ENCODE peak calls at places on chromosomes 12 and 14, in four cellular contexts. B, Y, V and R are unnamed samples.

GRCh38 chr12:48486261-48486660 is 4.0 kb downstream of the C12orf54 start:
- DNase-seq in V (no peak), B (no peak), Y (no peak), R (no peak)

GRCh38 chr14:106094654-106095189 is 568.3 kb downstream of the TMEM121 start:
- DNase-seq in B (peak), Y (no peak), V (no peak), R (peak)

GRCh38 chr12:131861261-131862083 is 33.0 kb upstream of the ULK1 start:
- DNase-seq in V (no peak), B (no peak), Y (no peak), R (no peak)

GRCh38 chr12:31323466-31324115 is 2.4 kb downstream of the SINHCAF start:
- DNase-seq in Y (no peak), V (no peak), B (no peak), R (peak)

GRCh38 chr12:104478396-104479140 is 21.8 kb downstream of the CHST11 start:
- DNase-seq in Y (no peak), V (no peak), B (no peak), R (peak)

GRCh38 chr12:96308881-96309280 is 91.4 kb downstream of the CDK17 start:
- DNase-seq in Y (no peak), B (no peak), V (no peak), R (peak)

GRCh38 chr12:24948816-24949722 is at the start of gene BCAT1:
- DNase-seq in B (peak), Y (peak), V (peak), R (peak)

GRCh38 chr12:43676183-43676813 is 82.3 kb downstream of the PUS7L start:
- DNase-seq in Y (no peak), B (peak), V (peak), R (no peak)

GRCh38 chr12:105922670-105923102 is 216.1 kb downstream of the NUAK1 start:
- DNase-seq in B (no peak), Y (no peak), V (peak), R (peak)

GRCh38 chr14:55802986-55803431 is 223.0 kb downstream of the KTN1 start:
- DNase-seq in B (no peak), V (peak), Y (no peak), R (peak)

GRCh38 chr12:75658826-75659823 is 147.7 kb upstream of the KRR1 start:
- DNase-seq in B (no peak), V (peak), Y (no peak), R (peak)

GRCh38 chr12:109449845-109450532 is 27.1 kb downstream of the KCTD10 start:
- DNase-seq in Y (no peak), B (no peak), V (no peak), R (no peak)
- TF ChIP-seq CTCF in Y (no peak), B (no peak), V (no peak), R (peak)

DNA sequence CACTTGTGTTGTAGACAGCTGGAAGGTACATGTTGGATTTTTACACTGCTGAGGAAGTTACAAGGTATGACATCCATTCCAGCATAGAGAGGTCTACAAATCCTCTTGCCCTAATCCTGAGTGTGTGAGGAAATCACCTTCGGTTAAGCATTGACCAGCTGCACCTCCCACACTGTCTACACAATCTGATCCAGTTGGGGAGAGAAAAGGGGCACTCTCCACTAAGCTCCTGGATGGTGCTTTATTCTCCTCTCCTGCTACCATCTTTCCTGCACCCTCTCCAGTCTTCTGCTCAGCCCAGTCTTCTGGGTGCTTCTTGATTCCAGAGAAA is at the start of gene OR6J1:
- DNase-seq in B (no peak), Y (no peak), V (no peak), R (no peak)
- TF ChIP-seq CTCF in B (peak), Y (no peak), V (no peak), R (no peak)

DNA sequence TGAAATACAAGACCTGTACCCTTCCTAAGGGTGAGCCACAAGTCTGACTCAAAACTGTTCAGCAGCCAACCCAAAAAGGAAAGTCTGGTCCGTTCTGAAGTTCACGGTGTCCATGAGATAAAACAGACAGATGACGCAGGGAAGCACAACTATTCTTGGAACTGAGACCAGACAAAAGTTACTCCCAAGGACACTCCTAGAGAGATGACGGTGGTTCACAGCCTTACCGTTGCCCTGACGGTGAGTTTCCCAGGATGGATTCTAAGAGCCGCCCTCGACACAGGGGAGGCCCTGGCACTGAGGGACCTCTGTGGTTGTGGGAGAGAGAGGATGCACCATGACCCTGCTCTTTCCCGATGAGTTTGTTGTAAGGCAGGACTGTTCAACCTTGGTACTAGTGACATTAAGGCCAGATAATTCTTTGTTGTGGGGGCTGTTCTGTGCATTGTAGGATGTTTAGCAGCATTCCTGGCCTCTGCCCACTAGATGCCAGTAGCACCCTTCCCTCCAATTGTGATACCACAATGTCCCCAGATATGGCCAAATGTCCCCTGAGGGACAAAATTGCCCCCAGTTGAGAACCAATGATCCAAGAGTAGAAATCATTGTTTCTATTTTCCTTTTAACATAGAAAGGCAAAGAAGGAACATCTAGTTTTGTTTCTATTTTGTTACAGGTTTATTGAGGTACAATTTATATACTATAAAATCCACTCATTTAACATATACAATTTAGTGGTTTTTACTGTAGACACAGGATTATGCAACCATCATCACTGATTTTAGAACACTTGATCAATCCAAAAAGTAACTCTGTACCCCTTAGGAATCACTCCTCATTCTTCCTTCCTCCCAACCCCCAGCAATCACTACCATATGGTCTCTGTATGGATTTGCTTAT is 23.0 kb downstream of the OR10P1 start:
- DNase-seq in Y (no peak), V (peak), B (peak), R (peak)
- TF ChIP-seq CTCF in Y (peak), V (peak), B (peak), R (peak)

DNA sequence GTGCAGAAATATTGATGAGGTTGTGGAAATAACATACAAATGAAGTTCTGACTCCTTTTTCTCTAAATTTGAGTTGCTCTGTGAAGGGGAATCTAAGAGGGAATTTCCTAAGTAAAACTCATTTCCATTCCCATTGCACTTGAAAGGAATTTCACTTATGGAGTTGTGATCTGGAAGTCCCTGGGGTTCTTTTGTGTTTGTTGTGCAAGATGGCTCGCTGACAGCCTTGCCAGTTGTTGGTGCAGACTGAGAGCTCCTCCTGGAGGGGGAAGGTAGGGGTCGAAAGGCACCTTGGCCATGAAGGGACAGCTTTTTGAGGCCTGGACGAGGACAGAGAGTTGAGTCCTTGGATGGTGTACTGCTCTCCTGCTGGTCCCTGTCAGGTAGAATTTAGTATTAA is 72.0 kb downstream of the C12orf56 start:
- DNase-seq in V (peak), Y (no peak), B (peak), R (peak)
- TF ChIP-seq CTCF in V (no peak), Y (no peak), B (peak), R (no peak)

DNA sequence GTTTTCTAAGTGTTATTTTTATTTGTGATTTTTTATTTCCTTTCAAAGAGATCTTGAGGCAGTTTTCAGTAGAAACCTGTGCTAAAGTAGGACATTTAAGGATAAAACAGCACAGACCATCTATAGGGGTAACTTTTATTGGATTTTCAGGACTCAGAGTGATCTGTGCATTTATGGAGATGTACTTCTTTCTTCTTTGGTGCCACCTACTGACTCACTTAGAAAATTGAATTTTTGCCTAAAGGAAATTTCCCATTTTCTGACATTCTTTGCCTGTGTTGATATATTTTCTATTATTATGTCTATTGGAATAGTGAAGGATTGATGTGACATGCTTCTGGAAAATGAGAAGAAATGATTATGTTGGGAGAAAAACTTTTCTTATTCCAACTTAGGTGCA is 113.0 kb downstream of the UNC79 start:
- DNase-seq in B (no peak), Y (no peak), V (peak), R (peak)
- TF ChIP-seq CTCF in B (peak), Y (no peak), V (peak), R (peak)

GRCh38 chr12:66726531-66726930 is 47.7 kb upstream of the GRIP1 start:
- DNase-seq in Y (no peak), V (no peak), B (no peak), R (no peak)
- TF ChIP-seq CTCF in Y (no peak), V (no peak), B (no peak), R (no peak)

GRCh38 chr12:45655186-45655585 is 74.3 kb upstream of the ARID2 start:
- DNase-seq in B (no peak), V (peak), Y (no peak), R (peak)
- TF ChIP-seq CTCF in B (peak), V (no peak), Y (no peak), R (peak)

GRCh38 chr12:130196827-130197226 is 34.6 kb downstream of the FZD10 start:
- DNase-seq in Y (no peak), V (no peak), B (peak), R (no peak)

GRCh38 chr12:130195369-130195768 is 33.1 kb downstream of the FZD10 start:
- DNase-seq in B (no peak), V (no peak), Y (no peak), R (no peak)

GRCh38 chr12:130195776-130196175 is 33.5 kb downstream of the FZD10 start:
- DNase-seq in Y (no peak), B (no peak), V (no peak), R (no peak)

GRCh38 chr12:130194154-130194553 is 31.9 kb downstream of the FZD10 start:
- DNase-seq in V (no peak), B (no peak), Y (no peak), R (no peak)

DNA sequence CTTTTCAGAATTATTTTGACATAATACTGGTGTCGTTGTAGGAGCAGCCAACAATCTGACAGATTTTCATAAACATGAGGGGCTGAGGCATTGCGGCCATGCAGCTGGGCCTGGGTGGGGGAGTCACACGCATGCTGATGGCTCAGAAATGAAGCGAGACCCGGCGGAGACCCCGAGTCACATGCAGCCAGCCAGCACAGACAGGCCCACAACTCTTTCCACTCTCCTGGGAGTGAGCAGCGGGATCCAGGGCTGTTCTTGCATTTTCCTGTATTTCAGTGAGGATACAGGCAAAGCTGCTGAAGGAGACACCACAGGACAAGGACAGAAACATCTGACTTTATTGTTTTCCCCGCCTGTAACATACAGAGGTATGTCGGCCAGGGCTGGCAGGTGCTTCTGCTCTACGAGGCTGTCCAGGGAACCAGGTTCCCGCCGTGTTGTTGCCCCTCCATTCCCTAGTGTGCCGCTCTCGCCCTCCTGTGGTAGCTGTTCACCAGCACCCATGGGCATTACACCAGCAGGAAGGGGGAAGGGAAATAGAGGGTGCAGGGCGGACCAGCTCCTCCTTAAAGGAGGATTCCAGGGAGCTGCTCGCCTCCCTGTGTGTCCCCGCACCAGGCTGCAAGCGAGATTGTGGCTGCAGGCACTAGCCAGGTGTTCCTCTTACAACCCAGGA is 30.5 kb downstream of the FZD10 start:
- DNase-seq in Y (no peak), B (peak), V (no peak), R (no peak)
- TF ChIP-seq CTCF in Y (no peak), B (peak), V (no peak), R (no peak)